ENCODE peak calls at places on chromosomes 3 and 15, in nine cellular contexts. T is memory B cell, A is AG08396, D is Calu3, U is AG10803, N is NCI-H2171 treated with DMSO at 0.1 percent for 48 hours, Z is psoas muscle, I is T-helper 2 cell, B is HFFc6. W is an unnamed sample.

GRCh38 chr3:61871646-61872045 is 310.3 kb downstream of the PTPRG start:
- DNase-seq in T (no peak), A (no peak), D (no peak), U (no peak), N (no peak), Z (no peak), I (no peak), B (no peak), W (no peak)

GRCh38 chr3:106013971-106014370 is 145.2 kb upstream of the CBLB start:
- DNase-seq in T (no peak), A (peak; percentile 48), D (no peak), U (peak; percentile 93), N (no peak), Z (no peak), I (no peak), B (peak; percentile 95), W (peak; percentile 92)

GRCh38 chr3:107384907-107385306 is 7.7 kb downstream of the CCDC54 start:
- DNase-seq in T (no peak), A (no peak), D (no peak), U (no peak), N (no peak), Z (no peak), I (no peak), B (no peak), W (no peak)

GRCh38 chr15:36501063-36501678 is 78.3 kb upstream of the CDIN1 start:
- DNase-seq in T (peak; percentile 7), A (peak; percentile 35), D (peak; percentile 7), U (peak; percentile 76), N (peak; percentile 86), Z (no peak), I (no peak), B (peak; percentile 68), W (peak; percentile 42)

GRCh38 chr15:80061581-80061980 is 2.1 kb downstream of the ZFAND6 start:
- DNase-seq in T (no peak), A (no peak), D (no peak), U (peak; percentile 50), N (no peak), Z (no peak), I (no peak), B (no peak), W (no peak)

GRCh38 chr3:124928333-124929202 is 6.0 kb downstream of the MUC13 start:
- DNase-seq in T (peak; percentile 33), A (peak; percentile 36), D (peak; percentile 73), U (peak; percentile 69), N (peak; percentile 55), Z (peak; percentile 46), I (peak; percentile 30), B (peak; percentile 53), W (peak; percentile 40)

GRCh38 chr3:175003590-175003989 is 144.5 kb downstream of the NAALADL2 start:
- DNase-seq in T (no peak), A (no peak), D (no peak), U (no peak), N (peak; percentile 78), Z (no peak), I (no peak), B (no peak), W (no peak)

GRCh38 chr3:41234823-41235722 is 35.8 kb downstream of the CTNNB1 start:
- DNase-seq in T (no peak), A (no peak), D (no peak), U (peak; percentile 13), N (peak; percentile 22), Z (no peak), I (no peak), B (no peak), W (no peak)

GRCh38 chr15:56805466-56806146 is 72.3 kb upstream of the ZNF280D start:
- DNase-seq in T (no peak), A (peak; percentile 57), D (peak; percentile 60), U (peak; percentile 80), N (no peak), Z (no peak), I (no peak), B (peak; percentile 70), W (peak; percentile 82)

GRCh38 chr3:119964294-119964693 is 130.0 kb downstream of the GSK3B start:
- DNase-seq in T (no peak), A (no peak), D (no peak), U (no peak), N (no peak), Z (no peak), I (no peak), B (no peak), W (no peak)

GRCh38 chr3:4655145-4656045 is 162.2 kb downstream of the ITPR1 start:
- DNase-seq in T (no peak), A (no peak), D (no peak), U (no peak), N (no peak), Z (no peak), I (no peak), B (no peak), W (no peak)

GRCh38 chr3:59771760-59772159 is 721.9 kb upstream of the CFAP20DC start:
- DNase-seq in T (no peak), A (peak; percentile 45), D (no peak), U (peak; percentile 95), N (no peak), Z (no peak), I (no peak), B (peak; percentile 79), W (peak; percentile 66)

GRCh38 chr15:50340431-50340830 is 14.6 kb downstream of the GABPB1 start:
- DNase-seq in T (no peak), A (no peak), D (no peak), U (no peak), N (no peak), Z (no peak), I (no peak), B (no peak), W (no peak)

GRCh38 chr3:32193101-32193500 is 45.4 kb upstream of the CMTM8 start:
- DNase-seq in T (no peak), A (no peak), D (no peak), U (no peak), N (no peak), Z (no peak), I (no peak), B (no peak), W (no peak)

GRCh38 chr3:54535619-54536018 is 392.2 kb downstream of the LRTM1 start:
- DNase-seq in T (no peak), A (no peak), D (no peak), U (no peak), N (no peak), Z (no peak), I (no peak), B (no peak), W (no peak)

GRCh38 chr15:75902129-75902557 is 1.5 kb upstream of the FBXO22 start:
- DNase-seq in T (no peak), A (no peak), D (no peak), U (no peak), N (peak; percentile 97), Z (no peak), I (no peak), B (no peak), W (no peak)

GRCh38 chr3:98551754-98552153 is 20.0 kb downstream of the GPR15 start:
- DNase-seq in T (no peak), A (no peak), D (no peak), U (no peak), N (no peak), Z (no peak), I (no peak), B (no peak), W (no peak)

GRCh38 chr3:101262393-101263240 is 57.8 kb downstream of the IMPG2 start:
- DNase-seq in T (no peak), A (no peak), D (no peak), U (no peak), N (no peak), Z (no peak), I (no peak), B (no peak), W (no peak)

GRCh38 chr15:76298986-76299385 is 12.3 kb downstream of the ETFA start:
- DNase-seq in T (no peak), A (no peak), D (no peak), U (no peak), N (no peak), Z (no peak), I (no peak), B (no peak), W (no peak)

GRCh38 chr3:188123170-188123920 is 30.6 kb upstream of the LPP start:
- DNase-seq in T (no peak), A (no peak), D (peak; percentile 25), U (no peak), N (no peak), Z (no peak), I (no peak), B (no peak), W (peak; percentile 26)

W was measured in non-pigmented ciliary epithelial cell.